ENCODE peak calls at places on chromosomes 6 and 20, in six cellular contexts. One of them, this sample, is unnamed.

GRCh38 chr6:84688187-84688878 is 76.1 kb downstream of the TBX18 start:
- DNase-seq in HTR-8/SVneo: no peak
- DNase-seq in A172: peak
- DNase-seq in activated effector memory CD4-positive, alpha-beta T cell treated with Interleukin-2 at 50 U/mL for 16 hours: no peak
- DNase-seq in activated naive CD8-positive, alpha-beta T cell treated with anti-CD3 and anti-CD28 coated beads, Interleukin-2, amount 50 U/mL, for 24 hours: no peak
- DNase-seq in COR-L47: no peak
- DNase-seq in this sample: no peak

GRCh38 chr20:9068232-9068781 is 580 bp upstream of the PLCB4 start:
- DNase-seq in A172: peak
- DNase-seq in HTR-8/SVneo: peak
- DNase-seq in COR-L47: peak
- DNase-seq in activated naive CD8-positive, alpha-beta T cell treated with anti-CD3 and anti-CD28 coated beads, Interleukin-2, amount 50 U/mL, for 24 hours: no peak
- DNase-seq in activated effector memory CD4-positive, alpha-beta T cell treated with Interleukin-2 at 50 U/mL for 16 hours: no peak
- DNase-seq in this sample: no peak

GRCh38 chr6:15391500-15391899 is 145.6 kb downstream of the JARID2 start:
- DNase-seq in A172: no peak
- DNase-seq in COR-L47: no peak
- DNase-seq in activated naive CD8-positive, alpha-beta T cell treated with anti-CD3 and anti-CD28 coated beads, Interleukin-2, amount 50 U/mL, for 24 hours: no peak
- DNase-seq in activated effector memory CD4-positive, alpha-beta T cell treated with Interleukin-2 at 50 U/mL for 16 hours: no peak
- DNase-seq in HTR-8/SVneo: no peak
- DNase-seq in this sample: no peak

GRCh38 chr6:3259491-3259958 is 778 bp downstream of the PSMG4 start:
- DNase-seq in A172: no peak
- DNase-seq in activated naive CD8-positive, alpha-beta T cell treated with anti-CD3 and anti-CD28 coated beads, Interleukin-2, amount 50 U/mL, for 24 hours: peak
- DNase-seq in activated effector memory CD4-positive, alpha-beta T cell treated with Interleukin-2 at 50 U/mL for 16 hours: no peak
- DNase-seq in HTR-8/SVneo: peak
- DNase-seq in COR-L47: peak
- DNase-seq in this sample: peak

GRCh38 chr6:123091091-123091895 is 95.3 kb downstream of the CLVS2 start:
- DNase-seq in A172: peak
- DNase-seq in COR-L47: no peak
- DNase-seq in activated naive CD8-positive, alpha-beta T cell treated with anti-CD3 and anti-CD28 coated beads, Interleukin-2, amount 50 U/mL, for 24 hours: no peak
- DNase-seq in HTR-8/SVneo: no peak
- DNase-seq in activated effector memory CD4-positive, alpha-beta T cell treated with Interleukin-2 at 50 U/mL for 16 hours: no peak
- DNase-seq in this sample: no peak

GRCh38 chr6:108115598-108116058 is 41.1 kb upstream of the OSTM1 start:
- DNase-seq in activated effector memory CD4-positive, alpha-beta T cell treated with Interleukin-2 at 50 U/mL for 16 hours: no peak
- DNase-seq in HTR-8/SVneo: peak
- DNase-seq in activated naive CD8-positive, alpha-beta T cell treated with anti-CD3 and anti-CD28 coated beads, Interleukin-2, amount 50 U/mL, for 24 hours: peak
- DNase-seq in COR-L47: no peak
- DNase-seq in A172: no peak
- DNase-seq in this sample: peak

GRCh38 chr6:15073344-15073789 is 172.5 kb upstream of the JARID2 start:
- DNase-seq in HTR-8/SVneo: no peak
- DNase-seq in COR-L47: no peak
- DNase-seq in activated effector memory CD4-positive, alpha-beta T cell treated with Interleukin-2 at 50 U/mL for 16 hours: no peak
- DNase-seq in A172: peak
- DNase-seq in activated naive CD8-positive, alpha-beta T cell treated with anti-CD3 and anti-CD28 coated beads, Interleukin-2, amount 50 U/mL, for 24 hours: no peak
- DNase-seq in this sample: no peak

GRCh38 chr6:39430446-39430845 is 107.9 kb upstream of the KCNK16 start:
- DNase-seq in A172: no peak
- DNase-seq in COR-L47: no peak
- DNase-seq in HTR-8/SVneo: no peak
- DNase-seq in activated effector memory CD4-positive, alpha-beta T cell treated with Interleukin-2 at 50 U/mL for 16 hours: no peak
- DNase-seq in activated naive CD8-positive, alpha-beta T cell treated with anti-CD3 and anti-CD28 coated beads, Interleukin-2, amount 50 U/mL, for 24 hours: no peak
- DNase-seq in this sample: no peak

GRCh38 chr6:45658958-45659357 is 281.2 kb upstream of the SUPT3H start:
- DNase-seq in activated effector memory CD4-positive, alpha-beta T cell treated with Interleukin-2 at 50 U/mL for 16 hours: no peak
- DNase-seq in COR-L47: no peak
- DNase-seq in A172: no peak
- DNase-seq in activated naive CD8-positive, alpha-beta T cell treated with anti-CD3 and anti-CD28 coated beads, Interleukin-2, amount 50 U/mL, for 24 hours: no peak
- DNase-seq in HTR-8/SVneo: no peak
- DNase-seq in this sample: no peak